ENCODE peak calls at places on chromosomes 5 and 9, in nine cellular contexts. U is cardiac muscle cell; W is NCI-H510A; C is activated CD8-positive, alpha-beta memory T cell treated with anti-CD3 and anti-CD28 coated beads for 4 hours; H is left cardiac atrium; J is SK-N-DZ; O is transverse colon; G is activated CD4-positive, alpha-beta T cell treated with anti-CD3 and anti-CD28 coated beads, Interleukin-2, amount 50 U/mL, for 1 hour; Z is activated gamma-delta T cell treated with Interleukin-2 at 50 U/mL for 16 hours. S is an unnamed sample.

GRCh38 chr5:169717298-169717697 is 80.2 kb downstream of the DOCK2 start:
- DNase-seq in U (no peak), W (no peak), C (no peak), H (no peak), J (no peak), O (no peak), G (no peak), Z (no peak), S (no peak)

GRCh38 chr5:19733612-19734495 is 254.1 kb downstream of the CDH18 start:
- DNase-seq in U (no peak), W (no peak), C (no peak), H (no peak), J (peak; percentile 39), O (no peak), G (no peak), Z (no peak), S (no peak)

GRCh38 chr5:134500699-134501430 is 24.6 kb upstream of the JADE2 start:
- DNase-seq in U (no peak), W (no peak), C (no peak), H (no peak), J (no peak), O (no peak), G (no peak), Z (no peak), S (no peak)

GRCh38 chr9:136526625-136527066 is 19.2 kb downstream of the NOTCH1 start:
- DNase-seq in U (no peak), W (peak; percentile 51), C (no peak), H (no peak), J (peak; percentile 37), O (peak; percentile 86), G (no peak), Z (no peak), S (peak; percentile 82)

GRCh38 chr9:130997925-130998595 is 10.9 kb upstream of the LAMC3 start:
- DNase-seq in U (peak; percentile 86), W (peak; percentile 47), C (no peak), H (peak; percentile 74), J (peak; percentile 73), O (peak; percentile 72), G (peak; percentile 19), Z (no peak), S (peak; percentile 92)

GRCh38 chr9:70114898-70115297 is 71.2 kb downstream of the MAMDC2 start:
- DNase-seq in U (no peak), W (no peak), C (no peak), H (no peak), J (no peak), O (no peak), G (no peak), Z (no peak), S (no peak)

GRCh38 chr5:431001-431710 is 11.8 kb upstream of the EXOC3 start:
- DNase-seq in U (peak; percentile 74), W (peak; percentile 67), C (peak; percentile 21), H (no peak), J (peak; percentile 68), O (peak; percentile 69), G (peak; percentile 23), Z (peak; percentile 30), S (peak; percentile 87)

GRCh38 chr5:50824109-50824508 is 157.7 kb downstream of the PARP8 start:
- DNase-seq in U (no peak), W (no peak), C (no peak), H (no peak), J (no peak), O (no peak), G (no peak), Z (no peak), S (no peak)

GRCh38 chr5:138951091-138951985 is 76.2 kb upstream of the LRRTM2 start:
- DNase-seq in U (no peak), W (no peak), C (no peak), H (no peak), J (no peak), O (no peak), G (no peak), Z (no peak), S (no peak)

GRCh38 chr5:2125163-2125900 is 242.6 kb upstream of the IRX4 start:
- DNase-seq in U (no peak), W (no peak), C (no peak), H (no peak), J (no peak), O (no peak), G (no peak), Z (no peak), S (no peak)

GRCh38 chr9:121675381-121675780 is 23.9 kb downstream of the DAB2IP start:
- DNase-seq in U (no peak), W (no peak), C (no peak), H (no peak), J (no peak), O (no peak), G (no peak), Z (no peak), S (no peak)

GRCh38 chr9:20355022-20355421 is 267.3 kb downstream of the MLLT3 start:
- DNase-seq in U (no peak), W (no peak), C (no peak), H (no peak), J (no peak), O (no peak), G (no peak), Z (no peak), S (no peak)

GRCh38 chr5:141479776-141480175 is 4.0 kb downstream of the PCDHGC3 start:
- DNase-seq in U (no peak), W (no peak), C (no peak), H (no peak), J (no peak), O (no peak), G (no peak), Z (no peak), S (no peak)

GRCh38 chr9:68522954-68523353 is 17.7 kb downstream of the TMEM252 start:
- DNase-seq in U (no peak), W (no peak), C (no peak), H (no peak), J (no peak), O (no peak), G (no peak), Z (no peak), S (no peak)

GRCh38 chr9:133815781-133816180 is 77.6 kb upstream of the SARDH start:
- DNase-seq in U (no peak), W (no peak), C (no peak), H (no peak), J (no peak), O (no peak), G (no peak), Z (no peak), S (no peak)

GRCh38 chr9:121622842-121623203 is 28.6 kb upstream of the DAB2IP start:
- DNase-seq in U (no peak), W (no peak), C (no peak), H (no peak), J (no peak), O (no peak), G (no peak), Z (no peak), S (no peak)

GRCh38 chr9:108040783-108041182 is 551.2 kb upstream of the KLF4 start:
- DNase-seq in U (no peak), W (no peak), C (no peak), H (no peak), J (no peak), O (no peak), G (no peak), Z (no peak), S (no peak)

GRCh38 chr5:55180016-55180415 is 7.0 kb upstream of the CDC20B start:
- DNase-seq in U (no peak), W (no peak), C (no peak), H (no peak), J (no peak), O (no peak), G (no peak), Z (no peak), S (no peak)

GRCh38 chr5:171688696-171689495 is 96.7 kb upstream of the SMIM23 start:
- DNase-seq in U (peak; percentile 54), W (peak; percentile 33), C (no peak), H (peak; percentile 25), J (no peak), O (no peak), G (no peak), Z (no peak), S (no peak)

GRCh38 chr9:109520475-109521132 is 22.5 kb upstream of the PTPN3 start:
- DNase-seq in U (peak; percentile 84), W (peak; percentile 18), C (no peak), H (peak; percentile 56), J (peak; percentile 52), O (peak; percentile 71), G (peak; percentile 2), Z (peak; percentile 8), S (peak; percentile 81)

GRCh38 chr9:109536859-109537258 is 38.8 kb upstream of the PTPN3 start:
- DNase-seq in U (no peak), W (no peak), C (no peak), H (no peak), J (no peak), O (no peak), G (no peak), Z (no peak), S (no peak)

GRCh38 chr5:86679529-86679928 is 61.8 kb downstream of the COX7C start:
- DNase-seq in U (peak; percentile 53), W (peak; percentile 6), C (no peak), H (peak; percentile 33), J (peak; percentile 41), O (no peak), G (no peak), Z (no peak), S (peak; percentile 32)

GRCh38 chr5:32605766-32606152 is 20.4 kb downstream of the SUB1 start:
- DNase-seq in U (no peak), W (no peak), C (no peak), H (no peak), J (no peak), O (no peak), G (no peak), Z (no peak), S (no peak)

GRCh38 chr9:14096182-14096922 is 217.6 kb downstream of the NFIB start:
- DNase-seq in U (peak; percentile 23), W (peak; percentile 51), C (no peak), H (no peak), J (peak; percentile 85), O (no peak), G (no peak), Z (no peak), S (peak; percentile 31)

GRCh38 chr5:178314961-178315820 is 82.6 kb upstream of the PHYKPL start:
- DNase-seq in U (no peak), W (no peak), C (no peak), H (no peak), J (no peak), O (no peak), G (no peak), Z (no peak), S (peak; percentile 50)

GRCh38 chr5:82595083-82595482 is 316.9 kb upstream of the RPS23 start:
- DNase-seq in U (no peak), W (no peak), C (no peak), H (no peak), J (no peak), O (peak; percentile 24), G (no peak), Z (no peak), S (no peak)

GRCh38 chr5:156137482-156137881 is 189.5 kb upstream of the SGCD start:
- DNase-seq in U (no peak), W (no peak), C (no peak), H (no peak), J (no peak), O (no peak), G (no peak), Z (no peak), S (no peak)

GRCh38 chr9:14058078-14058688 is 255.8 kb downstream of the NFIB start:
- DNase-seq in U (no peak), W (no peak), C (no peak), H (no peak), J (no peak), O (no peak), G (no peak), Z (no peak), S (no peak)

GRCh38 chr5:154215531-154215930 is 25.0 kb downstream of the GALNT10 start:
- DNase-seq in U (no peak), W (no peak), C (no peak), H (no peak), J (no peak), O (no peak), G (no peak), Z (no peak), S (no peak)

GRCh38 chr5:115586525-115587146 is 15.6 kb downstream of the TICAM2 start:
- DNase-seq in U (peak; percentile 29), W (no peak), C (no peak), H (no peak), J (peak; percentile 11), O (no peak), G (no peak), Z (no peak), S (no peak)

GRCh38 chr9:34744295-34745221 is 34.6 kb upstream of the CCL21 start:
- DNase-seq in U (no peak), W (peak; percentile 28), C (no peak), H (peak; percentile 60), J (no peak), O (no peak), G (no peak), Z (no peak), S (peak; percentile 89)

S was measured in WERI-Rb-1.